ENCODE peak calls at places on chromosomes 7 and 10, in ten cellular contexts. One of them, this sample, is unnamed.

GRCh38 chr7:111083423-111083822 is 7.5 kb upstream of the LRRN3 start:
- DNase-seq in gastrocnemius medialis: no peak
- DNase-seq in left ventricle myocardium inferior: no peak
- DNase-seq in RPMI7951: peak; percentile 70
- DNase-seq in activated T-cell treated with anti-CD3 and anti-CD28 coated beads for 1 hour: peak; percentile 9
- DNase-seq in stimulated activated CD4-positive, alpha-beta T cell treated with anti-CD3 and anti-CD28 coated beads, Interleukin-2, amount 100 ng/mL, for 24 hours: no peak
- DNase-seq in stimulated activated CD8-positive, alpha-beta memory T cell treated with anti-CD3 and anti-CD28 coated beads, Interleukin-15, amount 100 ng/mL, for 24 hours: no peak
- DNase-seq in GM12891: peak; percentile 16
- DNase-seq in thoracic aorta: no peak
- DNase-seq in mucosa of gallbladder: no peak
- DNase-seq in this sample: no peak

GRCh38 chr7:44223362-44224114 is 22.8 kb downstream of the YKT6 start:
- DNase-seq in gastrocnemius medialis: no peak
- DNase-seq in left ventricle myocardium inferior: no peak
- DNase-seq in RPMI7951: no peak
- DNase-seq in activated T-cell treated with anti-CD3 and anti-CD28 coated beads for 1 hour: no peak
- DNase-seq in stimulated activated CD4-positive, alpha-beta T cell treated with anti-CD3 and anti-CD28 coated beads, Interleukin-2, amount 100 ng/mL, for 24 hours: no peak
- DNase-seq in stimulated activated CD8-positive, alpha-beta memory T cell treated with anti-CD3 and anti-CD28 coated beads, Interleukin-15, amount 100 ng/mL, for 24 hours: no peak
- DNase-seq in GM12891: no peak
- DNase-seq in thoracic aorta: no peak
- DNase-seq in mucosa of gallbladder: no peak
- DNase-seq in this sample: no peak

GRCh38 chr7:28183627-28184026 is 3.0 kb upstream of the JAZF1 start:
- DNase-seq in gastrocnemius medialis: no peak
- DNase-seq in left ventricle myocardium inferior: no peak
- DNase-seq in RPMI7951: no peak
- DNase-seq in activated T-cell treated with anti-CD3 and anti-CD28 coated beads for 1 hour: no peak
- DNase-seq in stimulated activated CD4-positive, alpha-beta T cell treated with anti-CD3 and anti-CD28 coated beads, Interleukin-2, amount 100 ng/mL, for 24 hours: no peak
- DNase-seq in stimulated activated CD8-positive, alpha-beta memory T cell treated with anti-CD3 and anti-CD28 coated beads, Interleukin-15, amount 100 ng/mL, for 24 hours: no peak
- DNase-seq in GM12891: no peak
- DNase-seq in thoracic aorta: no peak
- DNase-seq in mucosa of gallbladder: no peak
- DNase-seq in this sample: no peak

GRCh38 chr7:20991544-20991943 is 204.9 kb upstream of the SP8 start:
- DNase-seq in gastrocnemius medialis: no peak
- DNase-seq in left ventricle myocardium inferior: no peak
- DNase-seq in RPMI7951: no peak
- DNase-seq in activated T-cell treated with anti-CD3 and anti-CD28 coated beads for 1 hour: no peak
- DNase-seq in stimulated activated CD4-positive, alpha-beta T cell treated with anti-CD3 and anti-CD28 coated beads, Interleukin-2, amount 100 ng/mL, for 24 hours: no peak
- DNase-seq in stimulated activated CD8-positive, alpha-beta memory T cell treated with anti-CD3 and anti-CD28 coated beads, Interleukin-15, amount 100 ng/mL, for 24 hours: no peak
- DNase-seq in GM12891: no peak
- DNase-seq in thoracic aorta: no peak
- DNase-seq in mucosa of gallbladder: no peak
- DNase-seq in this sample: peak; percentile 83

GRCh38 chr7:150431839-150432658 is 18.4 kb upstream of the GIMAP8 start:
- DNase-seq in gastrocnemius medialis: no peak
- DNase-seq in left ventricle myocardium inferior: no peak
- DNase-seq in RPMI7951: no peak
- DNase-seq in activated T-cell treated with anti-CD3 and anti-CD28 coated beads for 1 hour: no peak
- DNase-seq in stimulated activated CD4-positive, alpha-beta T cell treated with anti-CD3 and anti-CD28 coated beads, Interleukin-2, amount 100 ng/mL, for 24 hours: no peak
- DNase-seq in stimulated activated CD8-positive, alpha-beta memory T cell treated with anti-CD3 and anti-CD28 coated beads, Interleukin-15, amount 100 ng/mL, for 24 hours: no peak
- DNase-seq in GM12891: no peak
- DNase-seq in thoracic aorta: no peak
- DNase-seq in mucosa of gallbladder: no peak
- DNase-seq in this sample: no peak

GRCh38 chr7:33393770-33394169 is 264.4 kb downstream of the BBS9 start:
- DNase-seq in gastrocnemius medialis: no peak
- DNase-seq in left ventricle myocardium inferior: no peak
- DNase-seq in RPMI7951: no peak
- DNase-seq in activated T-cell treated with anti-CD3 and anti-CD28 coated beads for 1 hour: no peak
- DNase-seq in stimulated activated CD4-positive, alpha-beta T cell treated with anti-CD3 and anti-CD28 coated beads, Interleukin-2, amount 100 ng/mL, for 24 hours: no peak
- DNase-seq in stimulated activated CD8-positive, alpha-beta memory T cell treated with anti-CD3 and anti-CD28 coated beads, Interleukin-15, amount 100 ng/mL, for 24 hours: no peak
- DNase-seq in GM12891: no peak
- DNase-seq in thoracic aorta: no peak
- DNase-seq in mucosa of gallbladder: no peak
- DNase-seq in this sample: no peak

GRCh38 chr7:116449441-116449840 is 50.1 kb upstream of the CAV2 start:
- DNase-seq in gastrocnemius medialis: no peak
- DNase-seq in left ventricle myocardium inferior: no peak
- DNase-seq in RPMI7951: no peak
- DNase-seq in activated T-cell treated with anti-CD3 and anti-CD28 coated beads for 1 hour: no peak
- DNase-seq in stimulated activated CD4-positive, alpha-beta T cell treated with anti-CD3 and anti-CD28 coated beads, Interleukin-2, amount 100 ng/mL, for 24 hours: no peak
- DNase-seq in stimulated activated CD8-positive, alpha-beta memory T cell treated with anti-CD3 and anti-CD28 coated beads, Interleukin-15, amount 100 ng/mL, for 24 hours: no peak
- DNase-seq in GM12891: no peak
- DNase-seq in thoracic aorta: no peak
- DNase-seq in mucosa of gallbladder: no peak
- DNase-seq in this sample: no peak

GRCh38 chr10:94363251-94363565 is 469 bp upstream of the NOC3L start:
- DNase-seq in gastrocnemius medialis: no peak
- DNase-seq in left ventricle myocardium inferior: no peak
- DNase-seq in RPMI7951: no peak
- DNase-seq in activated T-cell treated with anti-CD3 and anti-CD28 coated beads for 1 hour: no peak
- DNase-seq in stimulated activated CD4-positive, alpha-beta T cell treated with anti-CD3 and anti-CD28 coated beads, Interleukin-2, amount 100 ng/mL, for 24 hours: no peak
- DNase-seq in stimulated activated CD8-positive, alpha-beta memory T cell treated with anti-CD3 and anti-CD28 coated beads, Interleukin-15, amount 100 ng/mL, for 24 hours: no peak
- DNase-seq in GM12891: no peak
- DNase-seq in thoracic aorta: no peak
- DNase-seq in mucosa of gallbladder: no peak
- DNase-seq in this sample: no peak

GRCh38 chr10:22259280-22259679 is 41.5 kb upstream of the EBLN1 start:
- DNase-seq in gastrocnemius medialis: no peak
- DNase-seq in left ventricle myocardium inferior: no peak
- DNase-seq in RPMI7951: peak; percentile 26
- DNase-seq in activated T-cell treated with anti-CD3 and anti-CD28 coated beads for 1 hour: no peak
- DNase-seq in stimulated activated CD4-positive, alpha-beta T cell treated with anti-CD3 and anti-CD28 coated beads, Interleukin-2, amount 100 ng/mL, for 24 hours: no peak
- DNase-seq in stimulated activated CD8-positive, alpha-beta memory T cell treated with anti-CD3 and anti-CD28 coated beads, Interleukin-15, amount 100 ng/mL, for 24 hours: no peak
- DNase-seq in GM12891: no peak
- DNase-seq in thoracic aorta: no peak
- DNase-seq in mucosa of gallbladder: no peak
- DNase-seq in this sample: peak; percentile 32